ENCODE peak calls at places on chromosomes 13 and 19, in four cellular contexts. K, B, X and C are unnamed samples.

GRCh38 chr13:31328549-31329229 is 128.9 kb downstream of the B3GLCT start:
- DNase-seq in K (no peak), B (peak; percentile 8), X (no peak), C (no peak)

GRCh38 chr13:113763961-113764792 is 5.2 kb downstream of the TMEM255B start:
- DNase-seq in K (no peak), B (no peak), X (no peak), C (no peak)

GRCh38 chr13:26486550-26486949 is 70.9 kb upstream of the WASF3 start:
- DNase-seq in K (no peak), B (no peak), X (no peak), C (no peak)

GRCh38 chr13:40536443-40537113 is 129.9 kb downstream of the FOXO1 start:
- DNase-seq in K (peak; percentile 83), B (no peak), X (no peak), C (no peak)

GRCh38 chr13:20400774-20401173 is 124.9 kb downstream of the CRYL1 start:
- DNase-seq in K (no peak), B (peak; percentile 71), X (no peak), C (peak; percentile 30)

GRCh38 chr13:77416666-77417212 is 89.8 kb upstream of the MYCBP2 start:
- DNase-seq in K (no peak), B (no peak), X (no peak), C (no peak)

GRCh38 chr13:105665284-105665683 is 870.2 kb downstream of the EFNB2 start:
- DNase-seq in K (no peak), B (peak; percentile 92), X (no peak), C (peak; percentile 61)

GRCh38 chr13:113765241-113765910 is 6.3 kb downstream of the TMEM255B start:
- DNase-seq in K (no peak), B (no peak), X (no peak), C (no peak)

GRCh38 chr13:33543631-33544030 is 258.1 kb upstream of the STARD13 start:
- DNase-seq in K (no peak), B (no peak), X (no peak), C (no peak)

GRCh38 chr13:110812869-110813645 is 99.6 kb downstream of the ING1 start:
- DNase-seq in K (no peak), B (no peak), X (no peak), C (no peak)

GRCh38 chr13:30735025-30735967 is at the start of gene ALOX5AP:
- DNase-seq in K (no peak), B (no peak), X (no peak), C (no peak)

GRCh38 chr19:33558846-33559245 is 37.3 kb upstream of the PEPD start:
- DNase-seq in K (no peak), B (no peak), X (no peak), C (no peak)

GRCh38 chr19:46821512-46822359 is 28.9 kb downstream of the AP2S1 start:
- DNase-seq in K (no peak), B (no peak), X (no peak), C (no peak)

GRCh38 chr13:41613984-41614581 is 156.7 kb downstream of the RGCC start:
- DNase-seq in K (peak; percentile 27), B (peak; percentile 95), X (peak; percentile 77), C (no peak)

GRCh38 chr19:13302521-13303270 is 152.5 kb downstream of the IER2 start:
- DNase-seq in K (no peak), B (no peak), X (no peak), C (no peak)

GRCh38 chr13:32895296-32895695 is 120.9 kb upstream of the KL start:
- DNase-seq in K (no peak), B (no peak), X (no peak), C (no peak)

GRCh38 chr19:12603714-12604113 is 6.9 kb downstream of the ZNF490 start:
- DNase-seq in K (no peak), B (peak; percentile 83), X (no peak), C (no peak)

DNA sequence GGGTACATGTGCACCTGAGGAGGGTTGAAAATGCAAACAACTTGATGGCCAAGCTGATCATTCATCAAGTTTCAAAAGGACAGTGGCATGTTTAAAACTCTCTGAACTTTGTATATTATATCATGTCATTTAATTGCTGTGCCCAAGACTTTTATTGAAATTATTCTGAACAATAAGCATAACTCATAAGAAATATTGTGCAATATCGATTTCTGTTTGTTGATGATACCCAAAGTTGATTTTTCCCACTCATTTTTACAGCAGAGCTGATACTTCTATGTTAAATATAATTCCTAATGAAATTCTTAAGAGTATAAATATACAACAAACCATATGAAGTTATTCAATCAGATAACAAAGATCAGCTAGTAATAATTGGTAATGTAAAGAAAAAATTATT is 49.1 kb downstream of the PCDH17 start:
- DNase-seq in K (no peak), B (no peak), X (no peak), C (no peak)
- H3K27ac ChIP-seq in K (no peak overlapping the region), B (no peak overlapping the region), X (no peak overlapping the region), C (no peak overlapping the region)

DNA sequence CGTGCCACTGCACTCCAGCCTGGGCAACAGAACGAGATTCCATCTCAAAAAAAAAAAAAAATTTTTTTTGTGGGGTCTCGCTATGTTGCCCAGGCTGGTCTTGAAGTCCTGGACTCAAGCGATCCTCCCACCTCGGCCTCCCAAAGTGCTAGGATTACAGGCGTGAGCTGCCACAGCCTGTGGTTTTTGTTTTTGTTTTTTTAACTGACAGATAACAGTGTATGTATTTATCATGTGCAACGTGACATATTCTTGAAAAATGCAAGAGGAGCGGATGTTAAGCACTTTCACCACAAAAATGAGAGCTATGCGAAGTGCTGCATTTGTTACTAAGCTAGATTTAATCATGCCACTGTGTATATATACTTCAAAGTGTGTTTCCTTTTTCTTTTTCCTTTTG is 49.0 kb downstream of the ARHGEF18 start:
- DNase-seq in K (no peak), B (peak; percentile 97), X (no peak), C (no peak)
- H3K27ac ChIP-seq in K (no peak overlapping the region), B (no peak overlapping the region), X (no peak overlapping the region), C (peak overlapping the region; percentile 53)

GRCh38 chr19:30694156-30694555 is 322.0 kb downstream of the ZNF536 start:
- DNase-seq in K (no peak), B (no peak), X (no peak), C (no peak)
- H3K27ac ChIP-seq in K (no peak overlapping the region), B (no peak overlapping the region), X (no peak overlapping the region), C (no peak overlapping the region)

GRCh38 chr19:44809856-44810554 is 1.1 kb downstream of the BCAM start:
- DNase-seq in K (no peak), B (no peak), X (no peak), C (peak; percentile 45)
- H3K27ac ChIP-seq in K (no peak overlapping the region), B (no peak overlapping the region), X (peak overlapping the region; percentile 91), C (peak overlapping the region; percentile 95)

DNA sequence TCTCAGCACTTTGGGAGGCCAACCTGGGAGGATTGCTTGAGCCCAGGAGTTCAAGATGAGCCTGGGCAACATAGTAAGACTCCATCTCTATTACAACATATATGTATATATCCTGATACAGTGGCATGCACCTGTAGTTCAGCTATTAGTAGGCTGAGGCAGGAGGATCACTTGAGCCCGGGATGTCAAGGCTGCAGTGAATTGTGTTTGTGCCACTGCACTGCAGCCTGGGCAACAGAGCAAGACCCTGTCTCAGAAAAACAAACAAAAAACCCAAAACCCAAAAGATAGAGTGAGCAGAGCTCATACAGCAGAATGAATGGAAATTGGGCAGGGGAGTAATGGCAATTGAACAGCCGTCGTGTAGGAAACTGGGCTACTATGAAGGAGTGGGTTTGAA is 17.3 kb upstream of the SHKBP1 start:
- DNase-seq in K (no peak), B (no peak), X (no peak), C (no peak)
- H3K27ac ChIP-seq in K (no peak overlapping the region), B (no peak overlapping the region), X (no peak overlapping the region), C (no peak overlapping the region)